ENCODE peak calls at places on chromosomes 2 and 18, in five cellular contexts. One of them, this sample, is unnamed.

GRCh38 chr2:160156665-160157064 is 43.4 kb downstream of the ITGB6 start:
- DNase-seq in neural progenitor cell: no peak
- DNase-seq in cardiac muscle cell: peak; percentile 72
- DNase-seq in fibroblast of lung: peak; percentile 78
- DNase-seq in hepatocyte: no peak
- DNase-seq in this sample: no peak

GRCh38 chr2:202270487-202270886 is 4.9 kb downstream of the NOP58 start:
- DNase-seq in cardiac muscle cell: no peak
- DNase-seq in fibroblast of lung: no peak
- DNase-seq in hepatocyte: no peak
- DNase-seq in neural progenitor cell: no peak
- DNase-seq in this sample: no peak

GRCh38 chr2:46248171-46248570 is 49.0 kb upstream of the EPAS1 start:
- DNase-seq in fibroblast of lung: no peak
- DNase-seq in hepatocyte: no peak
- DNase-seq in neural progenitor cell: no peak
- DNase-seq in cardiac muscle cell: peak; percentile 49
- DNase-seq in this sample: no peak

GRCh38 chr2:76642122-76642521 is 880.1 kb downstream of the LRRTM4 start:
- DNase-seq in fibroblast of lung: no peak
- DNase-seq in hepatocyte: peak; percentile 9
- DNase-seq in neural progenitor cell: no peak
- DNase-seq in cardiac muscle cell: no peak
- DNase-seq in this sample: no peak

GRCh38 chr18:7146067-7146466 is 28.5 kb upstream of the LAMA1 start:
- DNase-seq in neural progenitor cell: no peak
- DNase-seq in fibroblast of lung: no peak
- DNase-seq in cardiac muscle cell: no peak
- DNase-seq in hepatocyte: no peak
- DNase-seq in this sample: no peak

GRCh38 chr2:54015809-54016703 is 45.3 kb upstream of the PSME4 start:
- DNase-seq in cardiac muscle cell: peak; percentile 53
- DNase-seq in fibroblast of lung: peak; percentile 86
- DNase-seq in hepatocyte: peak; percentile 40
- DNase-seq in neural progenitor cell: no peak
- DNase-seq in this sample: no peak

GRCh38 chr18:33802955-33803354 is 224.9 kb downstream of the ASXL3 start:
- DNase-seq in hepatocyte: peak; percentile 45
- DNase-seq in fibroblast of lung: no peak
- DNase-seq in cardiac muscle cell: no peak
- DNase-seq in neural progenitor cell: no peak
- DNase-seq in this sample: no peak

GRCh38 chr2:136171223-136171622 is 53.3 kb upstream of the CXCR4 start:
- DNase-seq in hepatocyte: no peak
- DNase-seq in cardiac muscle cell: no peak
- DNase-seq in neural progenitor cell: no peak
- DNase-seq in fibroblast of lung: no peak
- DNase-seq in this sample: no peak

GRCh38 chr2:163155279-163155883 is 316.8 kb upstream of the KCNH7 start:
- DNase-seq in hepatocyte: peak; percentile 43
- DNase-seq in fibroblast of lung: peak; percentile 32
- DNase-seq in cardiac muscle cell: peak; percentile 44
- DNase-seq in neural progenitor cell: peak; percentile 48
- DNase-seq in this sample: no peak

GRCh38 chr2:107303964-107304363 is 418.0 kb upstream of the ST6GAL2 start:
- DNase-seq in hepatocyte: no peak
- DNase-seq in neural progenitor cell: no peak
- DNase-seq in fibroblast of lung: peak; percentile 1
- DNase-seq in cardiac muscle cell: peak; percentile 42
- DNase-seq in this sample: no peak

GRCh38 chr18:76686737-76687231 is 135.6 kb upstream of the ZNF236 start:
- DNase-seq in cardiac muscle cell: peak; percentile 75
- DNase-seq in neural progenitor cell: peak; percentile 73
- DNase-seq in fibroblast of lung: peak; percentile 72
- DNase-seq in hepatocyte: peak; percentile 75
- DNase-seq in this sample: peak; percentile 78

GRCh38 chr2:169767243-169767888 is 31.3 kb upstream of the SSB start:
- DNase-seq in neural progenitor cell: peak; percentile 52
- DNase-seq in fibroblast of lung: peak; percentile 48
- DNase-seq in cardiac muscle cell: peak; percentile 76
- DNase-seq in hepatocyte: peak; percentile 62
- DNase-seq in this sample: peak; percentile 30

GRCh38 chr2:8872821-8873432 is 35.5 kb upstream of the KIDINS220 start:
- DNase-seq in neural progenitor cell: peak; percentile 75
- DNase-seq in cardiac muscle cell: peak; percentile 71
- DNase-seq in fibroblast of lung: peak; percentile 63
- DNase-seq in hepatocyte: peak; percentile 76
- DNase-seq in this sample: no peak

GRCh38 chr2:102029405-102029804 is 37.6 kb downstream of the IL1R2 start:
- DNase-seq in cardiac muscle cell: no peak
- DNase-seq in neural progenitor cell: no peak
- DNase-seq in hepatocyte: no peak
- DNase-seq in fibroblast of lung: no peak
- DNase-seq in this sample: no peak

GRCh38 chr2:169707626-169708025 is 13.4 kb downstream of the PHOSPHO2 start:
- DNase-seq in hepatocyte: no peak
- DNase-seq in neural progenitor cell: no peak
- DNase-seq in cardiac muscle cell: peak; percentile 51
- DNase-seq in fibroblast of lung: no peak
- DNase-seq in this sample: no peak

GRCh38 chr2:12805032-12805431 is 88.3 kb downstream of the TRIB2 start:
- DNase-seq in fibroblast of lung: no peak
- DNase-seq in hepatocyte: no peak
- DNase-seq in neural progenitor cell: no peak
- DNase-seq in cardiac muscle cell: no peak
- DNase-seq in this sample: no peak

GRCh38 chr2:8352300-8352699 is 329.6 kb upstream of the ID2 start:
- DNase-seq in cardiac muscle cell: peak; percentile 4
- DNase-seq in fibroblast of lung: peak; percentile 4
- DNase-seq in hepatocyte: no peak
- DNase-seq in neural progenitor cell: no peak
- DNase-seq in this sample: no peak

GRCh38 chr2:234502285-234502918 is 5.5 kb upstream of the ARL4C start:
- DNase-seq in neural progenitor cell: peak; percentile 39
- DNase-seq in fibroblast of lung: peak; percentile 94
- DNase-seq in cardiac muscle cell: peak; percentile 51
- DNase-seq in hepatocyte: peak; percentile 12
- DNase-seq in this sample: no peak

GRCh38 chr2:8004250-8004681 is 677.6 kb upstream of the ID2 start:
- DNase-seq in hepatocyte: peak; percentile 88
- DNase-seq in fibroblast of lung: peak; percentile 70
- DNase-seq in neural progenitor cell: no peak
- DNase-seq in cardiac muscle cell: peak; percentile 90
- DNase-seq in this sample: no peak

GRCh38 chr2:120394764-120395163 is 48.8 kb downstream of the INHBB start:
- DNase-seq in neural progenitor cell: no peak
- DNase-seq in fibroblast of lung: no peak
- DNase-seq in cardiac muscle cell: no peak
- DNase-seq in hepatocyte: no peak
- DNase-seq in this sample: no peak

GRCh38 chr2:42238644-42239288 is 69.6 kb downstream of the EML4 start:
- DNase-seq in neural progenitor cell: peak; percentile 50
- DNase-seq in hepatocyte: peak; percentile 35
- DNase-seq in fibroblast of lung: no peak
- DNase-seq in cardiac muscle cell: no peak
- DNase-seq in this sample: peak; percentile 71

GRCh38 chr2:168529054-168529833 is 73.2 kb downstream of the CERS6 start:
- DNase-seq in cardiac muscle cell: no peak
- DNase-seq in hepatocyte: no peak
- DNase-seq in fibroblast of lung: no peak
- DNase-seq in neural progenitor cell: no peak
- DNase-seq in this sample: no peak

GRCh38 chr2:15943914-15944313 is 3.6 kb downstream of the MYCN start:
- DNase-seq in fibroblast of lung: no peak
- DNase-seq in hepatocyte: peak; percentile 47
- DNase-seq in neural progenitor cell: no peak
- DNase-seq in cardiac muscle cell: peak; percentile 51
- DNase-seq in this sample: no peak

GRCh38 chr2:28185153-28185552 is 207.5 kb upstream of the FOSL2 start:
- DNase-seq in fibroblast of lung: peak; percentile 19
- DNase-seq in hepatocyte: no peak
- DNase-seq in neural progenitor cell: no peak
- DNase-seq in cardiac muscle cell: no peak
- DNase-seq in this sample: no peak

GRCh38 chr2:159226059-159226461 is 60.4 kb downstream of the WDSUB1 start:
- DNase-seq in cardiac muscle cell: peak; percentile 14
- DNase-seq in hepatocyte: no peak
- DNase-seq in neural progenitor cell: no peak
- DNase-seq in fibroblast of lung: peak; percentile 69
- DNase-seq in this sample: no peak

GRCh38 chr2:137957033-137957432 is 7.2 kb upstream of the HNMT start:
- DNase-seq in fibroblast of lung: peak; percentile 96
- DNase-seq in hepatocyte: no peak
- DNase-seq in cardiac muscle cell: peak; percentile 95
- DNase-seq in neural progenitor cell: no peak
- DNase-seq in this sample: no peak

GRCh38 chr2:178452870-178453269 is 1.7 kb downstream of the PJVK start:
- DNase-seq in cardiac muscle cell: no peak
- DNase-seq in hepatocyte: no peak
- DNase-seq in fibroblast of lung: peak; percentile 9
- DNase-seq in neural progenitor cell: no peak
- DNase-seq in this sample: no peak

GRCh38 chr2:47644351-47644750 is 138.6 kb upstream of the MSH6 start:
- DNase-seq in neural progenitor cell: no peak
- DNase-seq in fibroblast of lung: no peak
- DNase-seq in cardiac muscle cell: no peak
- DNase-seq in hepatocyte: no peak
- DNase-seq in this sample: no peak

GRCh38 chr2:158006961-158007664 is 94.6 kb upstream of the UPP2 start:
- DNase-seq in cardiac muscle cell: no peak
- DNase-seq in fibroblast of lung: peak; percentile 6
- DNase-seq in neural progenitor cell: peak; percentile 13
- DNase-seq in hepatocyte: no peak
- DNase-seq in this sample: no peak

GRCh38 chr2:232385660-232386489 is 7.3 kb downstream of the ALPP start:
- DNase-seq in fibroblast of lung: peak; percentile 94
- DNase-seq in neural progenitor cell: peak; percentile 22
- DNase-seq in cardiac muscle cell: peak; percentile 97
- DNase-seq in hepatocyte: peak; percentile 83
- DNase-seq in this sample: no peak

GRCh38 chr2:188326669-188327301 is 35.1 kb downstream of the GULP1 start:
- DNase-seq in fibroblast of lung: peak; percentile 54
- DNase-seq in neural progenitor cell: no peak
- DNase-seq in hepatocyte: peak; percentile 73
- DNase-seq in cardiac muscle cell: peak; percentile 69
- DNase-seq in this sample: peak; percentile 49

GRCh38 chr2:188328419-188328818 is 36.7 kb downstream of the GULP1 start:
- DNase-seq in hepatocyte: no peak
- DNase-seq in neural progenitor cell: no peak
- DNase-seq in fibroblast of lung: no peak
- DNase-seq in cardiac muscle cell: peak; percentile 9
- DNase-seq in this sample: no peak

GRCh38 chr2:188324067-188324466 is 32.4 kb downstream of the GULP1 start:
- DNase-seq in hepatocyte: no peak
- DNase-seq in neural progenitor cell: no peak
- DNase-seq in fibroblast of lung: peak; percentile 26
- DNase-seq in cardiac muscle cell: no peak
- DNase-seq in this sample: no peak

GRCh38 chr2:188327518-188328205 is 36.0 kb downstream of the GULP1 start:
- DNase-seq in neural progenitor cell: no peak
- DNase-seq in cardiac muscle cell: no peak
- DNase-seq in fibroblast of lung: no peak
- DNase-seq in hepatocyte: no peak
- DNase-seq in this sample: no peak

GRCh38 chr2:188326290-188326668 is 34.6 kb downstream of the GULP1 start:
- DNase-seq in neural progenitor cell: no peak
- DNase-seq in fibroblast of lung: no peak
- DNase-seq in hepatocyte: no peak
- DNase-seq in cardiac muscle cell: no peak
- DNase-seq in this sample: no peak
- H3K27ac ChIP-seq in neural progenitor cell: peak overlapping the region; percentile 6
- H3K27ac ChIP-seq in fibroblast of lung: no peak overlapping the region
- H3K27ac ChIP-seq in hepatocyte: peak overlapping the region; percentile 16
- H3K27ac ChIP-seq in cardiac muscle cell: no peak overlapping the region
- H3K27ac ChIP-seq in this sample: no peak overlapping the region

GRCh38 chr2:24542269-24542872 is 51.3 kb downstream of the NCOA1 start:
- DNase-seq in cardiac muscle cell: no peak
- DNase-seq in neural progenitor cell: no peak
- DNase-seq in fibroblast of lung: no peak
- DNase-seq in hepatocyte: no peak
- DNase-seq in this sample: no peak

GRCh38 chr2:24546668-24547067 is 55.6 kb downstream of the NCOA1 start:
- DNase-seq in cardiac muscle cell: no peak
- DNase-seq in fibroblast of lung: no peak
- DNase-seq in hepatocyte: no peak
- DNase-seq in neural progenitor cell: no peak
- DNase-seq in this sample: no peak

GRCh38 chr2:24540011-24540477 is 49.0 kb downstream of the NCOA1 start:
- DNase-seq in hepatocyte: no peak
- DNase-seq in neural progenitor cell: no peak
- DNase-seq in fibroblast of lung: peak; percentile 6
- DNase-seq in cardiac muscle cell: no peak
- DNase-seq in this sample: no peak

GRCh38 chr2:24544456-24545115 is 53.5 kb downstream of the NCOA1 start:
- DNase-seq in hepatocyte: no peak
- DNase-seq in neural progenitor cell: no peak
- DNase-seq in fibroblast of lung: no peak
- DNase-seq in cardiac muscle cell: no peak
- DNase-seq in this sample: no peak

GRCh38 chr2:24543252-24543651 is 52.2 kb downstream of the NCOA1 start:
- DNase-seq in neural progenitor cell: no peak
- DNase-seq in hepatocyte: no peak
- DNase-seq in fibroblast of lung: no peak
- DNase-seq in cardiac muscle cell: no peak
- DNase-seq in this sample: peak; percentile 40
- H3K9me3 ChIP-seq in neural progenitor cell: peaks cover 3% of the 10 kb centered on the region
- H3K9me3 ChIP-seq in hepatocyte: peaks cover 11% of the 10 kb centered on the region
- H3K9me3 ChIP-seq in fibroblast of lung: no peaks in the 10 kb centered on the region
- H3K9me3 ChIP-seq in cardiac muscle cell: no peaks in the 10 kb centered on the region
- H3K9me3 ChIP-seq in this sample: no peaks in the 10 kb centered on the region

GRCh38 chr2:31413025-31413424 is 1.5 kb downstream of the XDH start:
- DNase-seq in hepatocyte: peak; percentile 30
- DNase-seq in cardiac muscle cell: peak; percentile 52
- DNase-seq in neural progenitor cell: no peak
- DNase-seq in fibroblast of lung: no peak
- DNase-seq in this sample: no peak

GRCh38 chr2:31413876-31414550 is 529 bp downstream of the XDH start:
- DNase-seq in hepatocyte: no peak
- DNase-seq in cardiac muscle cell: no peak
- DNase-seq in fibroblast of lung: no peak
- DNase-seq in neural progenitor cell: peak; percentile 6
- DNase-seq in this sample: no peak

GRCh38 chr2:31411771-31412170 is 2.8 kb downstream of the XDH start:
- DNase-seq in cardiac muscle cell: no peak
- DNase-seq in neural progenitor cell: no peak
- DNase-seq in hepatocyte: no peak
- DNase-seq in fibroblast of lung: no peak
- DNase-seq in this sample: no peak

GRCh38 chr2:31414601-31415241 is at the start of gene XDH:
- DNase-seq in hepatocyte: peak; percentile 66
- DNase-seq in cardiac muscle cell: no peak
- DNase-seq in fibroblast of lung: no peak
- DNase-seq in neural progenitor cell: no peak
- DNase-seq in this sample: no peak

GRCh38 chr2:31415421-31415820 is 879 bp upstream of the XDH start:
- DNase-seq in hepatocyte: no peak
- DNase-seq in neural progenitor cell: no peak
- DNase-seq in fibroblast of lung: no peak
- DNase-seq in cardiac muscle cell: no peak
- DNase-seq in this sample: no peak
- H3K27ac ChIP-seq in hepatocyte: peak overlapping the region; percentile 72
- H3K27ac ChIP-seq in neural progenitor cell: no peak overlapping the region
- H3K27ac ChIP-seq in fibroblast of lung: no peak overlapping the region
- H3K27ac ChIP-seq in cardiac muscle cell: no peak overlapping the region
- H3K27ac ChIP-seq in this sample: no peak overlapping the region

GRCh38 chr2:228707846-228708245 is 526.4 kb upstream of the SPHKAP start:
- DNase-seq in fibroblast of lung: no peak
- DNase-seq in neural progenitor cell: no peak
- DNase-seq in hepatocyte: no peak
- DNase-seq in cardiac muscle cell: no peak
- DNase-seq in this sample: no peak
- H3K9me3 ChIP-seq in fibroblast of lung: no peaks in the 10 kb centered on the region
- H3K9me3 ChIP-seq in neural progenitor cell: no peaks in the 10 kb centered on the region
- H3K9me3 ChIP-seq in hepatocyte: no peaks in the 10 kb centered on the region
- H3K9me3 ChIP-seq in cardiac muscle cell: no peaks in the 10 kb centered on the region
- H3K9me3 ChIP-seq in this sample: no peaks in the 10 kb centered on the region

This sample was measured in WERI-Rb-1.